ENCODE peak calls at places on chromosomes 13 and 19, in eight cellular contexts. R is thoracic aorta; M is activated T-helper 1 cell treated with Interleukin-2 at 50 U/mL for 16 hours; N is choroid plexus epithelial cell; P is CD8-positive, alpha-beta memory T cell; V is cardiac fibroblast; L is AG04449; B is occipital lobe. J is an unnamed sample.

GRCh38 chr19:6743071-6743470 is 3.6 kb downstream of the TRIP10 start:
- DNase-seq in R (no peak), M (no peak), N (no peak), P (no peak), V (no peak), L (no peak), B (no peak), J (no peak)

GRCh38 chr19:43562211-43562697 is 13.1 kb downstream of the XRCC1 start:
- DNase-seq in R (no peak), M (no peak), N (no peak), P (no peak), V (no peak), L (no peak), B (no peak), J (no peak)

GRCh38 chr19:30064776-30065494 is 122.9 kb downstream of the URI1 start:
- DNase-seq in R (no peak), M (no peak), N (no peak), P (no peak), V (no peak), L (no peak), B (no peak), J (peak)

GRCh38 chr13:80259159-80259558 is 81.8 kb downstream of the SPRY2 start:
- DNase-seq in R (no peak), M (no peak), N (no peak), P (no peak), V (no peak), L (no peak), B (no peak), J (no peak)

GRCh38 chr13:28819046-28819747 is 942 bp upstream of the MTUS2 start:
- DNase-seq in R (no peak), M (no peak), N (peak), P (no peak), V (peak), L (no peak), B (peak), J (peak)

GRCh38 chr19:57672466-57672865 is 3.7 kb downstream of the ZSCAN4 start:
- DNase-seq in R (no peak), M (no peak), N (no peak), P (no peak), V (no peak), L (no peak), B (no peak), J (no peak)

GRCh38 chr19:16261584-16262370 is 62.8 kb upstream of the KLF2 start:
- DNase-seq in R (no peak), M (no peak), N (no peak), P (no peak), V (no peak), L (no peak), B (no peak), J (no peak)

GRCh38 chr19:53644061-53644816 is 12.4 kb downstream of the DPRX start:
- DNase-seq in R (no peak), M (no peak), N (no peak), P (no peak), V (no peak), L (no peak), B (no peak), J (no peak)

GRCh38 chr13:92224052-92224821 is 825.8 kb downstream of the GPC5 start:
- DNase-seq in R (no peak), M (no peak), N (peak), P (no peak), V (peak), L (no peak), B (no peak), J (no peak)

GRCh38 chr19:50427997-50428425 is 4.7 kb upstream of the MYBPC2 start:
- DNase-seq in R (no peak), M (no peak), N (peak), P (no peak), V (peak), L (peak), B (peak), J (peak)

GRCh38 chr13:110705826-110706569 is at the start of gene CARS2:
- DNase-seq in R (peak), M (peak), N (peak), P (peak), V (peak), L (peak), B (peak), J (peak)

GRCh38 chr13:64579331-64579730 is 2650.8 kb downstream of the PCDH9 start:
- DNase-seq in R (no peak), M (no peak), N (no peak), P (no peak), V (no peak), L (no peak), B (no peak), J (no peak)

GRCh38 chr13:91576590-91576989 is 178.2 kb downstream of the GPC5 start:
- DNase-seq in R (no peak), M (no peak), N (no peak), P (no peak), V (peak), L (no peak), B (no peak), J (no peak)

GRCh38 chr13:51831519-51831918 is 13.5 kb downstream of the TMEM272 start:
- DNase-seq in R (no peak), M (no peak), N (no peak), P (no peak), V (no peak), L (no peak), B (no peak), J (no peak)

GRCh38 chr13:110629735-110630134 is 14.4 kb downstream of the NAXD start:
- DNase-seq in R (no peak), M (no peak), N (peak), P (peak), V (no peak), L (no peak), B (no peak), J (no peak)

GRCh38 chr13:108326318-108326717 is 56.8 kb downstream of the TNFSF13B start:
- DNase-seq in R (no peak), M (no peak), N (peak), P (no peak), V (no peak), L (no peak), B (no peak), J (no peak)

GRCh38 chr19:14580623-14581237 is 2.2 kb upstream of the CLEC17A start:
- DNase-seq in R (no peak), M (no peak), N (no peak), P (no peak), V (no peak), L (no peak), B (no peak), J (no peak)

GRCh38 chr13:77980592-77980991 is 62.0 kb upstream of the EDNRB start:
- DNase-seq in R (no peak), M (no peak), N (peak), P (no peak), V (peak), L (no peak), B (no peak), J (no peak)

GRCh38 chr19:42965204-42965603 is 28.2 kb upstream of the PSG7 start:
- DNase-seq in R (no peak), M (no peak), N (peak), P (no peak), V (no peak), L (peak), B (no peak), J (no peak)